ENCODE peak calls at places on chromosome 1, in seven cellular contexts. Q is H1, G is HEK293T, M is GM12878, K is HepG2, C is K562, F is HCT116. S is an unnamed sample.

GRCh38 chr1:113978863-113979702 is at the start of gene OLFML3:
- DNase-seq in K (peak; percentile 87), M (peak; percentile 31), G (peak; percentile 74), F (peak; percentile 66), C (peak; percentile 77), Q (peak; percentile 85), S (peak; percentile 85)

GRCh38 chr1:164640673-164641352 is 81.8 kb downstream of the PBX1 start:
- DNase-seq in C (no peak), G (no peak), K (no peak), F (no peak), Q (no peak), M (no peak), S (no peak)

GRCh38 chr1:191432817-191433216 is 725.4 kb upstream of the RGS18 start:
- DNase-seq in G (no peak), C (no peak), F (no peak), M (no peak), Q (no peak), K (no peak), S (no peak)

GRCh38 chr1:170531758-170532657 is at the start of gene GORAB:
- DNase-seq in Q (peak; percentile 90), M (peak; percentile 82), C (peak; percentile 96), F (peak; percentile 90), K (peak; percentile 85), G (peak; percentile 94), S (peak; percentile 84)

GRCh38 chr1:50929376-50929958 is 30.6 kb downstream of the FAF1 start:
- DNase-seq in K (peak; percentile 47), C (no peak), G (peak; percentile 12), F (peak; percentile 16), M (no peak), Q (no peak), S (no peak)

GRCh38 chr1:190597361-190597760 is 119.7 kb upstream of the BRINP3 start:
- DNase-seq in C (no peak), M (no peak), K (no peak), F (no peak), Q (no peak), G (no peak), S (no peak)

GRCh38 chr1:150235436-150235851 is 468 bp downstream of the ANP32E start:
- DNase-seq in M (no peak), C (peak; percentile 45), K (no peak), Q (no peak), F (no peak), G (no peak), S (no peak)

GRCh38 chr1:169202836-169203235 is 96.3 kb downstream of the ATP1B1 start:
- DNase-seq in M (no peak), Q (no peak), K (peak; percentile 4), G (no peak), F (no peak), C (no peak), S (no peak)

GRCh38 chr1:234871710-234872262 is 256.9 kb downstream of the TOMM20 start:
- DNase-seq in M (no peak), G (no peak), F (no peak), K (no peak), C (no peak), Q (no peak), S (no peak)

GRCh38 chr1:77313491-77313890 is 31.7 kb downstream of the AK5 start:
- DNase-seq in M (no peak), Q (peak; percentile 64), K (peak; percentile 40), F (peak; percentile 33), G (peak; percentile 73), C (peak; percentile 25), S (peak; percentile 62)
- TF ChIP-seq SP1 in M (no peak), Q (no peak), K (no peak), F (no peak), G (no peak), C (no peak), S (no peak)

GRCh38 chr1:218878369-218878768 is 295.3 kb upstream of the LYPLAL1 start:
- DNase-seq in G (no peak), K (no peak), F (no peak), M (no peak), Q (no peak), C (no peak), S (no peak)
- TF ChIP-seq SP1 in G (no peak), K (no peak), F (no peak), M (no peak), Q (no peak), C (no peak), S (no peak)

DNA sequence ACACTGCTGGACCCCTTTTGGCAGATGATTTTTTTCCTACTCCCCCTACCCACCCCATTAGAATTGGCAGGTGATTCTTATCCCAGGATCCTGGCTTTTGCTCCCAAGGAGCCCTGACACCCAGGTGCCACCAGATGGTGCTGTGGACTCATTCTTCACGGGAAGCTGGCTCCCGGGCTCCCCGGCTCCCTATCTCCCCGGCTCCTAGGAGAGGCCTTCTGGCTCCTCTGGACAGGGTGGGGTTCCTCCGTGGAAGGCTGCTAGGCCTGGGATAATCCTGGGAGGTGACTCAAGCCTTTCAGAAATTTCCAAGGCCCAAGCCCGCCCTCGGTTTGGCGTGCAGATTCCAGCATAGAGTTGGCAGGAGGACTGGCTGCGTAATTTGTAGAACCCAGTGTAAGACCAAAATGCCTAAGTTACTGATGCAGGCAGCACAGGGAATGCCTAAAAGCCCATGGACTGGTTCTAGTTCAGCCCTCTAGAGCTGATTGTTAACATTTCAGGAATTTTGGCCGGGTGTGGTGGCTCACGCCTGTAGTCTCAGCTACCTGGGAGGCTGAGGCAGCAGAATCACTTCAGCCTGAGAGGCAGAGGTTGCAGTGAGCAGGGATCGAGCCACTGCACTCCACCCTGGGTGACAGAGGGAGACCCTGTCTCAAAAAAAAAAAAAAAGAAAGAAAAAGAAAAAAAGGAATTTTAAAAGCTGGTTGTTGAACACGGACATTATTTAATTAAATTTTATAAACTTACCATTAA is 6.8 kb upstream of the BSDC1 start:
- DNase-seq in G (peak; percentile 96), F (peak; percentile 66), M (no peak), Q (peak; percentile 91), C (peak; percentile 91), K (peak; percentile 66), S (peak; percentile 91)
- TF ChIP-seq SP1 in G (no peak), F (no peak), M (no peak), Q (no peak), C (no peak), K (no peak), S (no peak)

GRCh38 chr1:158121604-158122254 is 59.0 kb upstream of the CD1D start:
- DNase-seq in F (peak; percentile 59), M (no peak), K (peak; percentile 25), C (peak; percentile 41), Q (peak; percentile 75), G (peak; percentile 64), S (peak; percentile 75)
- TF ChIP-seq SP1 in F (no peak), M (no peak), K (no peak), C (no peak), Q (no peak), G (no peak), S (no peak)

DNA sequence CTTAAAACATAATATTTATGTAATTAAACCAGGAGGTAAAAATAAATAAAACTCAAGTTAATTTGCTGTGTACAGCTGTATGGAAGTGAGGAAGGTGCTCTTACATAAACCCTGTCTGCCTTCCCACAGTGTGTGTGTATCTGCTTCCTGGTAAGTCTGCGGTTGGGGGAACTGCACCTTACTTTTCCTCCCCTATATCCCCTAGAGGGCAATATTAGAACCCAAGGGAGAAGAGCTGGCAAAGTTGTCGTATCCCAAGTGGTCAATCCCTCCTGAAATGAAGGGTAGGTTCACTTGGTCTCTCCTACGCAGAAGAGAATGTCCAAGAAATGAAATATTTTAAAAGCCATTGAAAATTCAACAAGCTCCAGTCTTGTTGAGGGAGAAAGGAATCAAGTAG is 17.8 kb upstream of the JAK1 start:
- DNase-seq in F (no peak), C (peak; percentile 23), K (no peak), M (no peak), G (no peak), Q (no peak), S (no peak)
- TF ChIP-seq SP1 in F (no peak), C (no peak), K (no peak), M (no peak), G (no peak), Q (no peak), S (no peak)

GRCh38 chr1:111323231-111323630 is 32.6 kb downstream of the CHIA start:
- DNase-seq in M (no peak), C (no peak), G (no peak), K (no peak), Q (no peak), F (no peak), S (no peak)

GRCh38 chr1:111320066-111320879 is 29.6 kb downstream of the CHIA start:
- DNase-seq in M (no peak), G (no peak), C (no peak), Q (no peak), F (no peak), K (no peak), S (no peak)

DNA sequence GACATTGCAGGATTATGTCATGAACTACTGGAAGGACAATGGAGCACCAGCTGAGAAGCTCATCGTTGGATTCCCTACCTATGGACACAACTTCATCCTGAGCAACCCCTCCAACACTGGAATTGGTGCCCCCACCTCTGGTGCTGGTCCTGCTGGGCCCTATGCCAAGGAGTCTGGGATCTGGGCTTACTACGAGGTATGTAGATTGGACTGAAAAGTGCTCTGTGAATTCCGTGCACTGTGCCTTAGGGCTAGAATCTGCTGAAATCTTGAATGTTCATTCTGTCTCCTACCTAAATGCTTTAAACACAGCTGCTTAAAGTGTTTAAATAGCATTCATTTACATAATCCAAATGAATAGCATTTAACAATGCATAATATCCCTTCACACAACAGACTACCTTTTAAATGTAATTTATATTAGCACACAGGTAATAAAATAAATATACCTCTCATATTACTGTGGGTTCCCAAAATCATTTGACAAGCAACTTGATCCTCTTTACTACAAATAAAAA is 27.9 kb downstream of the CHIA start:
- DNase-seq in Q (no peak), M (no peak), K (no peak), F (no peak), C (no peak), G (no peak), S (no peak)
- TF ChIP-seq SP1 in Q (no peak), M (no peak), K (no peak), F (no peak), C (no peak), G (no peak), S (no peak)

DNA sequence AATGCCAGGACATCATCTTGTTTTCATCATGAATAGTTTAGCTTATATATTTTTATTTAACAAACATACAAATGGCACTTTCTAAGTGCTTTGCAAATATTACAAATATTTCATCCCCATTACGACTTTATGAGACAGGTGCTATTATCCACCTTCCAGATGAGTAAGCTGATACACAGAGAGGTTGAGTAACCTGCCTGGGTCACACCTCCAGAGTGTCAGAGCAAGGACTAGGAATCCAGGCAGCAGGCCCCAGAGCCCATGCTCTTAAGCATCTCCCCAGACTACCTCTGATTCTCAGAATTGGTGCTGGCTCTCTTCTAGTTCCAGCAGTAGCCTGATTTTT is 40.0 kb downstream of the EPHB2 start:
- DNase-seq in C (no peak), Q (no peak), F (no peak), G (no peak), K (no peak), M (no peak), S (no peak)
- TF ChIP-seq SP1 in C (no peak), Q (no peak), F (no peak), G (no peak), K (no peak), M (no peak), S (no peak)

GRCh38 chr1:233025566-233025965 is 75.2 kb downstream of the NTPCR start:
- DNase-seq in C (no peak), G (no peak), K (no peak), F (no peak), Q (no peak), M (no peak), S (no peak)
- TF ChIP-seq SP1 in C (no peak), G (no peak), K (no peak), F (no peak), Q (no peak), M (no peak), S (no peak)

S was measured in WTC11.